ENCODE peak calls at places on chromosome 1, in ten cellular contexts. G is body of pancreas, C is heart right ventricle, Y is AG04449, S is RWPE1, K is colonic mucosa, O is ovary, V is GM13976, D is astrocyte of the spinal cord, E is epithelial cell of proximal tubule. X is an unnamed sample.

GRCh38 chr1:43147625-43148319 is 24.3 kb downstream of the EBNA1BP2 start:
- DNase-seq in G (peak; percentile 85), C (peak; percentile 68), Y (no peak), S (peak; percentile 66), K (peak; percentile 72), O (peak; percentile 82), V (peak; percentile 54), D (peak; percentile 73), E (no peak), X (peak; percentile 25)

GRCh38 chr1:165496493-165496892 is 47.3 kb upstream of the LRRC52 start:
- DNase-seq in G (no peak), C (no peak), Y (no peak), S (no peak), K (no peak), O (no peak), V (no peak), D (no peak), E (no peak), X (no peak)

GRCh38 chr1:25519624-25520023 is 23.8 kb upstream of the LDLRAP1 start:
- DNase-seq in G (no peak), C (no peak), Y (no peak), S (no peak), K (no peak), O (no peak), V (no peak), D (peak; percentile 84), E (peak; percentile 59), X (no peak)

GRCh38 chr1:50605186-50605875 is 182.1 kb upstream of the DMRTA2 start:
- DNase-seq in G (no peak), C (no peak), Y (no peak), S (peak; percentile 22), K (peak; percentile 34), O (no peak), V (peak; percentile 26), D (peak; percentile 36), E (peak; percentile 12), X (peak; percentile 18)

GRCh38 chr1:232628335-232629214 is 1.4 kb downstream of the SIPA1L2 start:
- DNase-seq in G (no peak), C (no peak), Y (no peak), S (no peak), K (peak; percentile 27), O (no peak), V (no peak), D (peak; percentile 62), E (no peak), X (no peak)

GRCh38 chr1:9438431-9439073 is 100.7 kb upstream of the SLC25A33 start:
- DNase-seq in G (peak; percentile 86), C (peak; percentile 32), Y (peak; percentile 10), S (peak; percentile 24), K (no peak), O (peak; percentile 52), V (no peak), D (peak; percentile 78), E (peak; percentile 99), X (no peak)

GRCh38 chr1:244052011-244052727 is 1.1 kb downstream of the ZBTB18 start:
- DNase-seq in G (no peak), C (no peak), Y (no peak), S (no peak), K (no peak), O (no peak), V (no peak), D (no peak), E (no peak), X (no peak)

GRCh38 chr1:173195596-173196088 is 11.5 kb downstream of the TNFSF4 start:
- DNase-seq in G (no peak), C (no peak), Y (no peak), S (no peak), K (no peak), O (no peak), V (peak; percentile 34), D (no peak), E (no peak), X (peak; percentile 42)

GRCh38 chr1:236280438-236281285 is 1.1 kb downstream of the ERO1B start:
- DNase-seq in G (peak; percentile 41), C (peak; percentile 8), Y (no peak), S (no peak), K (peak; percentile 23), O (no peak), V (peak; percentile 48), D (no peak), E (no peak), X (peak; percentile 32)

GRCh38 chr1:42925132-42925769 is 33.4 kb downstream of the SLC2A1 start:
- DNase-seq in G (no peak), C (no peak), Y (no peak), S (no peak), K (no peak), O (no peak), V (peak; percentile 16), D (no peak), E (no peak), X (no peak)

GRCh38 chr1:11938722-11939526 is 4.4 kb downstream of the PLOD1 start:
- DNase-seq in G (no peak), C (peak; percentile 79), Y (no peak), S (no peak), K (no peak), O (no peak), V (no peak), D (no peak), E (no peak), X (no peak)

GRCh38 chr1:240280560-240281322 is 189.1 kb downstream of the FMN2 start:
- DNase-seq in G (no peak), C (no peak), Y (no peak), S (no peak), K (peak; percentile 34), O (no peak), V (no peak), D (no peak), E (no peak), X (no peak)

GRCh38 chr1:87986154-87986914 is 657.7 kb downstream of the LMO4 start:
- DNase-seq in G (no peak), C (no peak), Y (no peak), S (peak; percentile 7), K (no peak), O (no peak), V (no peak), D (no peak), E (no peak), X (no peak)

GRCh38 chr1:63624911-63625310 is 31.7 kb downstream of the PGM1 start:
- DNase-seq in G (no peak), C (no peak), Y (no peak), S (peak; percentile 8), K (no peak), O (no peak), V (no peak), D (peak; percentile 14), E (no peak), X (no peak)
- TF ChIP-seq CTCF in G (peak; percentile 33), C (no peak), Y (peak; percentile 15), S (no peak), K (no peak), O (no peak), V (no peak), D (peak; percentile 22), E (peak; percentile 32), X (no peak)

DNA sequence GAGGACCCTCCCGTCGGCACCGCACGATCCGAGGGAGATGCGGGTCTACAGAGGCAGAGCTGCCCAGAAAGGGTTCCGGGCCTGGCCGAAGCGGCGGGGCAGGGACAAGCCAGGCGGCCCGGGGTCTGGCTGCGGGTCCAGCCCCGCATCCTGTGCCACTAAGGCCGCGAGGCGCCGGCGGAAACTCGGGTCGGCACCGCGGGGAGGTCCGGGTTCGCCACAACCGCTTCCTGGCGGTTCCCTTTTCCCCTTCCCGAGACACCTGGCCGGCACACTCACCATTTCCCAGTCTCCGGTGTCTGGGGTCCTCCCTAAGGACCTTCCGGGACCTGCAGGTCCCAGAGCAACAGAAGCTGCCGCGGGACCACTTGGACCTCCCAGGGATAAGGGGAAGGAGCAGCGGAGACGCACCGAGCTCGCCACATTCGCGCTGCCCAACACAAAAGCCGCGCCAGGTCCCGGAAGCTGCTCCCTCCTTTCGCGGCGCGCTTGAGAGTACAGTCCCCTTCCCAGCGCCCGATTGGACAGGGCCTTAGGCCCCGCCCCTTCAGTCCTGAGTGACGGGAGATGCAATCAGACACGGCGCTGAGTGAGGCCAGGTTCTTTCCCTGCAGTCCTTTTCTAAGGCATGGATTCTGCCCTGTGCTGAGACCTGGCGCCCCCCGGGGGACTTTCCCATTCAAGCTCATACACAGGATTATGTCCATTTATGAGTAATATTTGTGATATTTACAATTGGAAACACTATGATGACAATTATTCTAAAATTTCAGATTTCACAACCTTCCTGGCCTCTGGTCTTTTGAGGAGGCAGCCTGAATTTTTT is at the start of gene ZNF670:
- DNase-seq in G (peak; percentile 95), C (peak; percentile 96), Y (peak; percentile 82), S (peak; percentile 93), K (peak; percentile 99), O (peak; percentile 94), V (peak; percentile 95), D (peak; percentile 98), E (peak; percentile 68), X (peak; percentile 94)
- TF ChIP-seq CTCF in G (no peak), C (no peak), Y (peak; percentile 60), S (no peak), K (no peak), O (no peak), V (no peak), D (peak; percentile 59), E (no peak), X (no peak)

DNA sequence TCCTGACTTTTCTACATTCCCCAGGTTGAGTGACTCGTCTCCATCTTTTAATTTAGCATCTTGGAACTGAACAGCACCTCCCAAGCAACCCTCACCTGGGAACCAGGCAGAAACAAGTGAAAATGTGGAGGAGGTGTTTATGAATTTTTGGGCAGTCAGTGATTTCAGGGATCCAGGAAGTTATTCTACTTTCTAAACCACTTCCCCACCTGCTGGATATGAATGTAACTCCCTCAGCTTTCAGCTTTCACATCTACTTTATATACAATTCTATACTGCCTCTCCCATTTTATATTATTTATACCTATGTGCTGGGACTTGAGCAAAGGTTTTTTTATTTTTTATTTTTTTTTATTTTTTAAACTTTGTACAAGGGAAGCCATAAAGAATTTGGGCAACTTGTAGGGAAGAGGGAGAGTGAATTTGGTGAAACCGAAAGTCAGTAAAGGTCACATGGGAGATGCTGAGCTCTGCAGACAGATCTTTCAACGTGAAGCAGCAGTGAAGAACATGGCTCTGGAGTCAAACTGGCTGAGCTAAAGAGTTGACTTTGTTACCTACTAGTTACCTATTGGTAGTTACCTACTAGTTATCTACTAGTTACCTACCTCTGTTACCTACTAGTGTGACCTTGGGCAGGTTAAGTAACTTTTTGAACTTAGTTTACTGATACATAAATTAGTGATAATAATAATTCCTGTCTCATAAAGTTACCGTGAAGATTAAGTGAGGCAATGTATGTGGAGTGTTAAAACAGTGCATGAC is 45.5 kb downstream of the DDR2 start:
- DNase-seq in G (no peak), C (no peak), Y (no peak), S (no peak), K (no peak), O (no peak), V (no peak), D (no peak), E (no peak), X (peak; percentile 15)
- TF ChIP-seq CTCF in G (no peak), C (no peak), Y (no peak), S (no peak), K (no peak), O (peak; percentile 14), V (no peak), D (no peak), E (peak; percentile 13), X (no peak)

DNA sequence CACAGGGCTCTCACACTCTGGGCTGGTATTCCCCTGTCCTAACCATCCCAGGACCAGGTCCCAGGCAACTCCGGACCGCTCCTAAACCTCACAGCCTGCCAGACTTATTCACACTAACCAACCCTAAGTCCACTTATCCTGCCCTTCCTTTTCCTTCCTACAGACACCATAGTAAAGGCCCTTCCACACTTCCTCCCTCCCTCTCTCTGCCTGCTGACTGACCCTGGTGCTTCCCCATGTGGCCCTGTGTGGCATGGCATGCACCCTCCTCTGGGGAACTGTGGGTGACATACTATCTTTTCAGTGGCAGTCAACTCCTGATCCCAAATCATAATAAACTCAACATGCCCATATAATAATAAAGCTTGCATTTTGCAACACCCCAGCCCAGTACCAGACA is 155.1 kb upstream of the DNAH14 start:
- DNase-seq in G (no peak), C (no peak), Y (no peak), S (no peak), K (no peak), O (no peak), V (no peak), D (no peak), E (no peak), X (no peak)
- TF ChIP-seq CTCF in G (no peak), C (no peak), Y (no peak), S (no peak), K (no peak), O (no peak), V (no peak), D (no peak), E (peak; percentile 36), X (no peak)

X was measured in GM20000.